ENCODE peak calls at places on chromosomes 7 and 10, in ten cellular contexts. F is fibroblast of lung; J is neural progenitor cell; E is testis; Q is CD4-positive, CD25-positive, alpha-beta regulatory T cell; U is aorta; G is ascending aorta; P is BJ; H is adipocyte; I is cardiac muscle cell. K is an unnamed sample.

GRCh38 chr7:23055582-23056178 is 41.8 kb upstream of the HYCC1 start:
- DNase-seq in F (peak; percentile 83), J (peak; percentile 67), E (peak; percentile 51), Q (peak; percentile 35), U (no peak), G (peak; percentile 68), P (no peak), H (peak; percentile 87), I (peak; percentile 48), K (peak; percentile 55)

GRCh38 chr7:154698726-154699291 is 304.1 kb downstream of the PAXIP1 start:
- DNase-seq in F (no peak), J (peak; percentile 65), E (no peak), Q (no peak), U (no peak), G (no peak), P (no peak), H (no peak), I (peak; percentile 44), K (no peak)

GRCh38 chr7:35505031-35505430 is 189.9 kb downstream of the HERPUD2 start:
- DNase-seq in F (no peak), J (peak; percentile 26), E (no peak), Q (no peak), U (no peak), G (no peak), P (no peak), H (no peak), I (no peak), K (no peak)

GRCh38 chr10:32436215-32436614 is 9.7 kb upstream of the CCDC7 start:
- DNase-seq in F (no peak), J (no peak), E (no peak), Q (no peak), U (no peak), G (no peak), P (no peak), H (no peak), I (no peak), K (no peak)

GRCh38 chr7:22481726-22482125 is 18.3 kb downstream of the STEAP1B start:
- DNase-seq in F (no peak), J (no peak), E (no peak), Q (no peak), U (no peak), G (no peak), P (no peak), H (peak; percentile 19), I (no peak), K (no peak)

GRCh38 chr10:126420571-126421275 is 32.4 kb upstream of the ADAM12 start:
- DNase-seq in F (no peak), J (no peak), E (no peak), Q (no peak), U (no peak), G (no peak), P (no peak), H (peak; percentile 47), I (no peak), K (no peak)

GRCh38 chr7:41222704-41223103 is 480.2 kb downstream of the INHBA start:
- DNase-seq in F (peak; percentile 77), J (no peak), E (no peak), Q (no peak), U (no peak), G (no peak), P (peak; percentile 19), H (peak; percentile 59), I (no peak), K (no peak)

GRCh38 chr10:97372233-97372875 is 28.8 kb downstream of the RRP12 start:
- DNase-seq in F (no peak), J (no peak), E (no peak), Q (no peak), U (no peak), G (no peak), P (no peak), H (no peak), I (no peak), K (no peak)

GRCh38 chr10:91471602-91472001 is 61.5 kb downstream of the HECTD2 start:
- DNase-seq in F (no peak), J (no peak), E (no peak), Q (no peak), U (no peak), G (no peak), P (no peak), H (no peak), I (no peak), K (no peak)

GRCh38 chr10:130729876-130730275 is 581.6 kb downstream of the TCERG1L start:
- DNase-seq in F (no peak), J (no peak), E (no peak), Q (no peak), U (peak; percentile 24), G (no peak), P (no peak), H (no peak), I (no peak), K (no peak)

GRCh38 chr10:77279207-77279606 is 358.4 kb downstream of the KCNMA1 start:
- DNase-seq in F (peak; percentile 49), J (no peak), E (no peak), Q (no peak), U (peak; percentile 87), G (no peak), P (no peak), H (no peak), I (no peak), K (no peak)

GRCh38 chr7:127927339-127927679 is 103.9 kb downstream of the LRRC4 start:
- DNase-seq in F (peak; percentile 47), J (no peak), E (peak; percentile 23), Q (no peak), U (no peak), G (no peak), P (no peak), H (peak; percentile 42), I (peak; percentile 51), K (no peak)

GRCh38 chr7:30561389-30561788 is 33.3 kb upstream of the GARS1 start:
- DNase-seq in F (peak; percentile 49), J (no peak), E (no peak), Q (no peak), U (no peak), G (no peak), P (no peak), H (no peak), I (no peak), K (no peak)

GRCh38 chr10:117137911-117138642 is at the start of gene VAX1:
- DNase-seq in F (no peak), J (peak; percentile 76), E (no peak), Q (no peak), U (no peak), G (no peak), P (no peak), H (no peak), I (peak; percentile 37), K (no peak)

GRCh38 chr10:117138838-117139580 is 939 bp upstream of the VAX1 start:
- DNase-seq in F (no peak), J (peak; percentile 74), E (no peak), Q (no peak), U (no peak), G (no peak), P (no peak), H (no peak), I (peak; percentile 9), K (no peak)

GRCh38 chr10:117135480-117136140 is 2.5 kb downstream of the VAX1 start:
- DNase-seq in F (no peak), J (no peak), E (no peak), Q (no peak), U (no peak), G (no peak), P (no peak), H (no peak), I (no peak), K (no peak)

GRCh38 chr10:117136391-117136975 is 1.6 kb downstream of the VAX1 start:
- DNase-seq in F (no peak), J (peak; percentile 36), E (no peak), Q (no peak), U (no peak), G (no peak), P (no peak), H (no peak), I (no peak), K (no peak)

GRCh38 chr10:117137031-117137910 is 799 bp downstream of the VAX1 start:
- DNase-seq in F (no peak), J (peak; percentile 83), E (no peak), Q (no peak), U (peak; percentile 76), G (no peak), P (no peak), H (peak; percentile 23), I (peak; percentile 57), K (no peak)
- H3K27me3 ChIP-seq in F (peaks cover 68% of the 10 kb centered on the region), J (peaks cover 100% of the 10 kb centered on the region), E (no peaks in the 10 kb centered on the region), Q (peaks cover 43% of the 10 kb centered on the region), U (no peaks in the 10 kb centered on the region), G (peaks cover 34% of the 10 kb centered on the region), P (peaks cover 17% of the 10 kb centered on the region), H (peaks cover 73% of the 10 kb centered on the region), I (peaks cover 100% of the 10 kb centered on the region), K (peaks cover 97% of the 10 kb centered on the region)

GRCh38 chr10:80118669-80119068 is 13.9 kb upstream of the PLAC9 start:
- DNase-seq in F (no peak), J (no peak), E (no peak), Q (no peak), U (no peak), G (no peak), P (no peak), H (no peak), I (no peak), K (no peak)
- H3K4me3 ChIP-seq in F (no peak overlapping the region), J (no peak overlapping the region), E (no peak overlapping the region), Q (no peak overlapping the region), U (no peak overlapping the region), G (no peak overlapping the region), P (no peak overlapping the region), H (no peak overlapping the region), I (no peak overlapping the region), K (no peak overlapping the region)

DNA sequence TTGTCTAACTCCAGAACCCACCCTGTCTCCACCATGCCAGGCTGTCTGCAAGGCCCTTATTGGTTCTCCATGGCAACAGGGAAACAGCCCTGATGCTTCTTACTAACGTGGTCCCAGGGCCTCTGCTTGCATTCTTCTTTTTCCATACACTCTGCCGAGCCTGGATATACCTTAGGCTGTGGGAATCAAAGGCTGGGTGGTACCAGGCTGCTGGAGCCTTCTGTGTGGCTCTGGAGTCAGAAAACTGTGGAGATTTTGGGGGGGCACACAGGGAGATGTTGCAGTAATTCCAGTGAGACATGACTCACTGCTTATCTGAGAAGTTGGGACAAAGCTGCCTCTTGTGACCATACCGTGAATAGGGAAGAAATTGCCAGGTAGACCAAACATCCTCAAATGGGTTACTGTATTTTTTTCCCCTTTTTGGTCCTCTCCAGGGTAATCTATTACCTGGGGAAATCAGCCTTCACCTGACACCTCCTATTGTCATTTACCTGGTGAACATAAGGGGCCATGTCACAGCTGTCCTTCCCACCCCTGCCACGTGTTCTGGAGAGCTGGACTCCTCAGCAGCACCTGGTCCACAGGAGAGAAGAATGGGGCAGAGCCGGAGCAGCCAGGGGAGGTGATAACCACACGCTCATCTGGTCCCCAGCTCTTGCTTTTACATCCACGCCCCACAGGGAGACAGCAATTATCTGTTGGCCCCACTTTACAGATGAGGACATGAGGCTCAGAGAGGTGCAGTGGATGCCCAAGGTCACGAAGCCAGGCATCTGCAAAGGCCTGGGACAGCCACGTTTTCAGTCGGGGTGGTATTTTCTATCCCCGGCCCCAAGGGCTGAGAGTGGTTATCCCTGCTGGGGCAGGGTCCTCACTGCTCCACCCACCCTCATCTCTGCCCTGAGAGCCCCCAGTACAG is 4.6 kb downstream of the CHST3 start:
- DNase-seq in F (no peak), J (no peak), E (no peak), Q (no peak), U (no peak), G (no peak), P (no peak), H (peak; percentile 59), I (no peak), K (no peak)
- H3K27me3 ChIP-seq in F (no peaks in the 10 kb centered on the region), J (peaks cover 23% of the 10 kb centered on the region), E (no peaks in the 10 kb centered on the region), Q (peaks cover 4% of the 10 kb centered on the region), U (no peaks in the 10 kb centered on the region), G (no peaks in the 10 kb centered on the region), P (no peaks in the 10 kb centered on the region), H (no peaks in the 10 kb centered on the region), I (no peaks in the 10 kb centered on the region), K (peaks cover 18% of the 10 kb centered on the region)

GRCh38 chr10:79022565-79023488 is 45.9 kb upstream of the ZMIZ1 start:
- DNase-seq in F (peak; percentile 37), J (peak; percentile 50), E (peak; percentile 71), Q (no peak), U (peak; percentile 70), G (peak; percentile 49), P (no peak), H (no peak), I (peak; percentile 29), K (no peak)
- H3K4me3 ChIP-seq in F (no peak overlapping the region), J (no peak overlapping the region), E (no peak overlapping the region), Q (no peak overlapping the region), U (no peak overlapping the region), G (no peak overlapping the region), P (no peak overlapping the region), H (peak overlapping the region; percentile 45), I (no peak overlapping the region), K (no peak overlapping the region)

K was measured in colonic mucosa.